ENCODE peak calls at places on chromosomes 3 and 15, in five cellular contexts. C is Karpas-422, U is hepatocyte, W is HCT116, B is GM23248. S is an unnamed sample.

GRCh38 chr15:72338148-72338547 is 18.2 kb upstream of the CELF6 start:
- DNase-seq in C (no peak), U (no peak), W (no peak), B (no peak), S (no peak)

GRCh38 chr15:82045179-82045891 is 483 bp downstream of the MEX3B start:
- DNase-seq in C (peak; percentile 51), U (peak; percentile 55), W (no peak), B (peak; percentile 80), S (peak; percentile 38)

GRCh38 chr3:18134386-18135082 is 290.6 kb downstream of the SATB1 start:
- DNase-seq in C (no peak), U (no peak), W (no peak), B (peak; percentile 85), S (no peak)

GRCh38 chr3:149879872-149880271 is 66.9 kb downstream of the RNF13 start:
- DNase-seq in C (peak; percentile 84), U (peak; percentile 69), W (peak; percentile 24), B (peak; percentile 77), S (peak; percentile 27)

GRCh38 chr3:61315874-61316273 is 64.6 kb upstream of the FHIT start:
- DNase-seq in C (no peak), U (peak; percentile 56), W (no peak), B (peak; percentile 35), S (no peak)

GRCh38 chr3:184345678-184346144 is 8.3 kb downstream of the FAM131A start:
- DNase-seq in C (peak; percentile 84), U (peak; percentile 89), W (peak; percentile 80), B (peak; percentile 90), S (peak; percentile 88)

GRCh38 chr3:125150525-125151436 is 61.8 kb downstream of the SLC12A8 start:
- DNase-seq in C (peak; percentile 95), U (peak; percentile 50), W (peak; percentile 66), B (peak; percentile 40), S (peak; percentile 68)

GRCh38 chr3:46367811-46368210 is 2.9 kb upstream of the CCR5 start:
- DNase-seq in C (peak; percentile 7), U (peak; percentile 38), W (no peak), B (no peak), S (no peak)

GRCh38 chr15:79615754-79616153 is 183.6 kb downstream of the MINAR1 start:
- DNase-seq in C (no peak), U (no peak), W (no peak), B (no peak), S (no peak)

GRCh38 chr3:119945286-119945685 is 149.0 kb downstream of the GSK3B start:
- DNase-seq in C (no peak), U (no peak), W (no peak), B (no peak), S (no peak)

GRCh38 chr3:124878561-124879394 is 8.4 kb downstream of the ITGB5 start:
- DNase-seq in C (no peak), U (peak; percentile 40), W (peak; percentile 89), B (peak; percentile 94), S (no peak)

GRCh38 chr3:172675371-172676193 is 35.3 kb downstream of the NCEH1 start:
- DNase-seq in C (peak; percentile 83), U (peak; percentile 72), W (peak; percentile 26), B (peak; percentile 57), S (peak; percentile 69)

GRCh38 chr3:46360904-46361303 is 7.0 kb downstream of the CCR2 start:
- DNase-seq in C (no peak), U (no peak), W (no peak), B (no peak), S (no peak)

GRCh38 chr3:133941390-133941789 is 45.7 kb upstream of the RAB6B start:
- DNase-seq in C (no peak), U (no peak), W (no peak), B (no peak), S (no peak)

DNA sequence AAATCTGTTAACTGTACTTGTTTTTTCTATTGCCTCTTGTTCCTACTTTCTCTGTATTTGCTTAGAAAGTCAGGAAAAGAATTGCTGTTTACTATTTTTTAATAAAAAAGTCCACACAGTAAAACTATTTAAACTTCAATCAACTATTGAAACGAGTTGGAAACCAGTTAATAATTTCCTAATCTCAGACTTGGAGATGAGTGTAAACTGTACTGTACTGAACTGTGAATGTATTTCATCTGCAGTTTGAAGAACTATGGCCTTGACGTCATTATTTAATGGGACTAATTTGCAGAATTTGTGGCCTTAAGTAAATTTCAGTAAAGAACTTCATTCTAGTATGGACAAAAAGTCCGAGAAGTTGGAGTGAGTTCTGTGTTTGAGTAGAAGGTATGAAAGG is 89.1 kb downstream of the LRRC28 start:
- DNase-seq in C (no peak), U (no peak), W (no peak), B (no peak), S (no peak)
- H3K9me2 ChIP-seq in C (no peaks in the 10 kb centered on the region), U (no peaks in the 10 kb centered on the region), W (no peaks in the 10 kb centered on the region), B (no peaks in the 10 kb centered on the region), S (no peaks in the 10 kb centered on the region)

GRCh38 chr3:41162981-41163380 is 36.3 kb upstream of the CTNNB1 start:
- DNase-seq in C (no peak), U (no peak), W (no peak), B (no peak), S (no peak)
- H3K9me2 ChIP-seq in C (no peaks in the 10 kb centered on the region), U (no peaks in the 10 kb centered on the region), W (no peaks in the 10 kb centered on the region), B (no peaks in the 10 kb centered on the region), S (no peaks in the 10 kb centered on the region)

GRCh38 chr3:41163399-41163798 is 35.9 kb upstream of the CTNNB1 start:
- DNase-seq in C (no peak), U (peak; percentile 37), W (no peak), B (no peak), S (no peak)
- H3K9me2 ChIP-seq in C (no peaks in the 10 kb centered on the region), U (no peaks in the 10 kb centered on the region), W (no peaks in the 10 kb centered on the region), B (no peaks in the 10 kb centered on the region), S (no peaks in the 10 kb centered on the region)

GRCh38 chr3:78360849-78361248 is 1321.0 kb downstream of the ROBO2 start:
- DNase-seq in C (no peak), U (no peak), W (no peak), B (no peak), S (no peak)
- H3K9me2 ChIP-seq in C (no peaks in the 10 kb centered on the region), U (no peaks in the 10 kb centered on the region), W (no peaks in the 10 kb centered on the region), B (no peaks in the 10 kb centered on the region), S (no peaks in the 10 kb centered on the region)